ENCODE peak calls at places on chromosomes 1 and 21, in eight cellular contexts. E is BE2C, W is foreskin fibroblast, S is suprapubic skin, X is esophagus squamous epithelium, O is ovary, A is cardiac muscle cell, V is colonic mucosa. M is an unnamed sample.

GRCh38 chr1:178361847-178362246 is 134.9 kb downstream of the CLEC20A start:
- DNase-seq in E (no peak), W (no peak), S (no peak), X (no peak), O (no peak), A (no peak), V (no peak), M (no peak)

GRCh38 chr1:22114083-22115012 is 28.5 kb downstream of the WNT4 start:
- DNase-seq in E (peak; percentile 32), W (peak; percentile 71), S (no peak), X (no peak), O (peak; percentile 88), A (peak; percentile 63), V (no peak), M (no peak)

GRCh38 chr1:81604982-81605381 is 195.8 kb upstream of the ADGRL2 start:
- DNase-seq in E (no peak), W (no peak), S (no peak), X (no peak), O (no peak), A (no peak), V (no peak), M (no peak)

GRCh38 chr1:54806931-54807611 is 5.9 kb upstream of the TTC22 start:
- DNase-seq in E (no peak), W (peak; percentile 59), S (peak; percentile 47), X (no peak), O (no peak), A (no peak), V (no peak), M (peak; percentile 76)

GRCh38 chr1:52602328-52603300 is at the start of gene GPX7:
- DNase-seq in E (peak; percentile 46), W (peak; percentile 72), S (no peak), X (no peak), O (peak; percentile 71), A (peak; percentile 44), V (peak; percentile 19), M (no peak)

GRCh38 chr1:18118491-18118890 is 10.9 kb downstream of the IGSF21 start:
- DNase-seq in E (no peak), W (no peak), S (no peak), X (no peak), O (no peak), A (no peak), V (no peak), M (no peak)

GRCh38 chr1:175016073-175016722 is 7.0 kb downstream of the MRPS14 start:
- DNase-seq in E (no peak), W (peak; percentile 74), S (no peak), X (no peak), O (no peak), A (no peak), V (no peak), M (no peak)

GRCh38 chr21:34639882-34640788 is 25.2 kb upstream of the RCAN1 start:
- DNase-seq in E (no peak), W (peak; percentile 10), S (no peak), X (no peak), O (no peak), A (no peak), V (no peak), M (no peak)

GRCh38 chr21:37074195-37074510 is 1.1 kb downstream of the TTC3 start:
- DNase-seq in E (peak; percentile 37), W (no peak), S (no peak), X (no peak), O (no peak), A (no peak), V (peak; percentile 49), M (no peak)

GRCh38 chr21:37074546-37074945 is 1.5 kb downstream of the TTC3 start:
- DNase-seq in E (no peak), W (no peak), S (no peak), X (no peak), O (no peak), A (no peak), V (no peak), M (no peak)

GRCh38 chr21:37072988-37073416 is at the start of the genes PIGP and TTC3:
- DNase-seq in E (peak; percentile 97), W (peak; percentile 98), S (peak; percentile 96), X (peak; percentile 37), O (peak; percentile 98), A (peak; percentile 96), V (peak; percentile 95), M (peak; percentile 100)

GRCh38 chr21:37072239-37072987 is 458 bp downstream of the PIGP start:
- DNase-seq in E (no peak), W (peak; percentile 95), S (peak; percentile 86), X (no peak), O (peak; percentile 88), A (no peak), V (peak; percentile 74), M (peak; percentile 95)

DNA sequence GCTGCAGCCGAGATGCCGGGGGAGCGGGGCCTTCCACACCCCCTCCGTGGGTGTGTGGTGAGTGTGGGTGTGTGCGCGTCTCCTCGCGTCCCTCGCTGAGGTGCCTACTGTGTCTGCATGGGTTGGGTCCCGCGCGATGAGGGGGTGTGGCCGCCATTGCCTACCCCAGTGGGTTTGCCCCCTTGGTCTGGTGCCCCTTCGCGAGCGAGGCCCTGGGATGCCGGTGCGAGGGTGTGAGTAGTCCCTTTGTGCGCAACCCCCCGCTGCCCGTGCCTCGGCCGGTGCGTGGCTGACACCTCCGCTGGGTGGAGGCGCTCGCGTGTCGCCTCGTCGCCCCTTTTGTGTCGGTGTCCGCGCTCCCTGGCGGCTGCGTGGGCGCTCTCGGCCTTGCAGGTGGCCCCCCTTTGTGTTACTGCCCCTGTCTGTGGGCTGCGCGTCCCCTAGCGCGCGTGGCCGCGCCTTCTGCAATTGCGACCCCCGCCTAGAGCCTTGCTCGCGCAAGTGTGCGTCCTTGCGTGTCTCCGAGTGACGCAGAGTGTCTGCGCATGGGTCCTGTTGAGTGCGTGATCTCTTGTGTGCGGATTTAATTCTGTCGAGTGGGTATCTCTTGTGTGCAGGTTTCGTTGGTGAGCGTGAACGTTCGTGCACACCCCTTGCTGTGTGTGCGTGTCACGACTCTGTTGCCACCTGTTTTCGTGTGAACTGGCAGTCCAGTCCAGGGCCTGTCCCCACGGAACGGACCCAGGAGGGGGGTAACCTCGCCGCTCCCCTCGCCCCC is 552 bp downstream of the TTC3 start:
- DNase-seq in E (peak; percentile 59), W (peak; percentile 61), S (peak; percentile 85), X (no peak), O (peak; percentile 80), A (peak; percentile 28), V (peak; percentile 67), M (peak; percentile 87)
- TF ChIP-seq CTCF in E (no peak), W (no peak), S (no peak), X (no peak), O (no peak), A (peak; percentile 9), V (no peak), M (no peak)

GRCh38 chr1:44695671-44696070 is 21.2 kb downstream of the ARMH1 start:
- DNase-seq in E (no peak), W (no peak), S (no peak), X (no peak), O (no peak), A (no peak), V (no peak), M (no peak)

GRCh38 chr1:44693159-44693558 is 18.6 kb downstream of the ARMH1 start:
- DNase-seq in E (no peak), W (no peak), S (no peak), X (no peak), O (no peak), A (no peak), V (no peak), M (no peak)

GRCh38 chr1:44696789-44697188 is 22.3 kb downstream of the ARMH1 start:
- DNase-seq in E (no peak), W (no peak), S (no peak), X (no peak), O (no peak), A (no peak), V (no peak), M (no peak)

GRCh38 chr1:44693900-44694299 is 19.4 kb downstream of the ARMH1 start:
- DNase-seq in E (no peak), W (no peak), S (no peak), X (no peak), O (no peak), A (no peak), V (no peak), M (no peak)

GRCh38 chr1:44694863-44695478 is 20.5 kb downstream of the ARMH1 start:
- DNase-seq in E (no peak), W (no peak), S (no peak), X (no peak), O (no peak), A (no peak), V (no peak), M (no peak)
- TF ChIP-seq CTCF in E (no peak), W (no peak), S (no peak), X (no peak), O (no peak), A (no peak), V (no peak), M (no peak)

DNA sequence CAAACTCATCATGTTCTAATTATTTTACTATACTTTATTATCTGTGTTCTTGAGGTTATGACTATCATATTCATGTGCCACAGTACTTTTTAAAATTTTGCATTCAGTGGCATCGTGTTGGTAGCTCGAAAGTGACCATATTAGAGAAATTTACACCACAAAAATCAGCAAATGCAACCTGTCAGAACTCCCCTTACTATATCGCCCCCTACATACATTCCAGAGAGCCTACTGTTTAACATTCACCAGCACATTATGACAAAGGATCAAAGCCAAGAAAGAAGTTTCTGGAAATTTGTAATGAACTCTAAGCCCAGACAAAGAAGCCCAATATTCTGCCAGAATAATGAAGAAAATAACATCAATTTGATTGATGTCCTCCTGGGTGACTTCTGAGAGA is 909.3 kb downstream of the LTN1 start:
- DNase-seq in E (no peak), W (no peak), S (no peak), X (no peak), O (no peak), A (no peak), V (no peak), M (no peak)
- TF ChIP-seq CTCF in E (peak; percentile 15), W (no peak), S (no peak), X (no peak), O (no peak), A (no peak), V (no peak), M (no peak)

GRCh38 chr1:169486281-169486904 is 649 bp upstream of the SLC19A2 start:
- DNase-seq in E (no peak), W (peak; percentile 77), S (no peak), X (no peak), O (no peak), A (no peak), V (no peak), M (no peak)

GRCh38 chr1:169484683-169485426 is 889 bp downstream of the SLC19A2 start:
- DNase-seq in E (peak; percentile 32), W (peak; percentile 82), S (peak; percentile 82), X (no peak), O (peak; percentile 69), A (peak; percentile 51), V (peak; percentile 61), M (no peak)

GRCh38 chr1:169487153-169487552 is 1.4 kb upstream of the SLC19A2 start:
- DNase-seq in E (no peak), W (no peak), S (no peak), X (no peak), O (no peak), A (no peak), V (no peak), M (no peak)

GRCh38 chr1:169484107-169484506 is 1.6 kb downstream of the SLC19A2 start:
- DNase-seq in E (no peak), W (peak; percentile 12), S (no peak), X (no peak), O (no peak), A (peak; percentile 9), V (no peak), M (no peak)

DNA sequence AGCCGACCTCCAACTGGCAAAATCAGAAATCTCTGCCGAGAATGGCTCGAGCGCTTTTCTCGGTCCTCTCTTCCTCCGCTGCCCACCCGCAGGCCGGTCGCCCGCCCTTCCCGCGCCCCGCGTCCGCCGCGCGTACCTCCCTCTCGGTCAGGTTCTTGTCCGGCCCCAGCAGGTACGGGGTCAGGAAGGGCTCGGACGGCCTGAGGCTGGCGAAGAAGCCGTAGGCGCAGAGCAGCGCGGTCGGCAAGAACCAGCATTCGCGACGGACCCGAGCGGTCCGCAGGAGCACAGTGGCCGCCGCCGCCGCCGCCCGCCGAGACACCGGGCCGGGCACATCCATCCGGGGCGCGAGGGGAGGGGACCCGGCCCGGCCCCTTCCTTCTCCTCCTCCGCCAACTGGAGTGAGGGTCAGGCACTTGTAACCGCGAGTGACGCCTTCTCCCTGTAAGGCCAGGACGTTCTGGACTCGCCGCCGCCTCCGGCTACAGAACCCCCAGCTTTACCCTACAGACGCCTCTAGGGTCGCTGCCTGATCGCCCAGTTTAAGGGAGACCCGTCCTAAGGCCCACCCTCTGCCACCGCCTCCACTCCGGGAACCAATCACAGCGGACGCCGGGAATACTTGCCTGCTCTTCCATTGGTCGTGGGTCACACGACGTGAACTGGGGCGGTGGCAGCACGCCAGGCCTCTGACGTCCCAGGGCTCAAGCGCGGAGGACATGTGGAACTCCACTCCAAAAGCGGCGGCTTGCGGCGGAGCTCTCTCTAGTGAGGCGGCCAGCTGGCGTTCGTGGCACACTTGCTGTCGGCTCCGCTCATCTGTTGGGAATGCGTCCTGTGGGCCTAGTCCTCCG is at the start of gene SLC19A2:
- DNase-seq in E (peak; percentile 99), W (peak; percentile 100), S (peak; percentile 100), X (peak; percentile 87), O (peak; percentile 100), A (peak; percentile 99), V (peak; percentile 100), M (peak; percentile 99)
- TF ChIP-seq CTCF in E (peak; percentile 33), W (no peak), S (peak; percentile 29), X (no peak), O (peak; percentile 61), A (peak; percentile 31), V (no peak), M (peak; percentile 25)